ENCODE peak calls at places on chromosomes 11 and 22, in five cellular contexts. J is H9, P is neuronal stem cell, O is H1, E is mesenchymal stem cell. K is an unnamed sample.

GRCh38 chr22:37394341-37394740 is 32.9 kb downstream of the ELFN2 start:
- DNase-seq in J (no peak), P (no peak), O (no peak), E (no peak), K (no peak)

GRCh38 chr11:74139151-74139918 is 31.5 kb downstream of the C2CD3 start:
- DNase-seq in J (no peak), P (no peak), O (no peak), E (peak), K (no peak)

GRCh38 chr11:131816046-131816445 is 445.6 kb downstream of the NTM start:
- DNase-seq in J (no peak), P (no peak), O (no peak), E (no peak), K (no peak)

GRCh38 chr11:1234054-1234720 is 11.3 kb downstream of the MUC5B start:
- DNase-seq in J (peak), P (no peak), O (no peak), E (no peak), K (no peak)

GRCh38 chr11:92383430-92383829 is 158.8 kb downstream of the FAT3 start:
- DNase-seq in J (no peak), P (no peak), O (no peak), E (peak), K (peak)

GRCh38 chr22:42680648-42681047 is 31.5 kb upstream of the CYB5R3 start:
- DNase-seq in J (no peak), P (no peak), O (no peak), E (peak), K (peak)

GRCh38 chr11:98455500-98456186 is 565.1 kb upstream of the CNTN5 start:
- DNase-seq in J (peak), P (no peak), O (peak), E (no peak), K (no peak)

GRCh38 chr11:62020661-62021060 is 53.2 kb upstream of the FTH1 start:
- DNase-seq in J (no peak), P (no peak), O (no peak), E (no peak), K (no peak)

GRCh38 chr11:121535122-121535796 is 82.5 kb upstream of the SORL1-AS1 start:
- DNase-seq in J (no peak), P (no peak), O (no peak), E (no peak), K (no peak)

GRCh38 chr11:279966-280761 is 2.0 kb downstream of the NLRP6 start:
- DNase-seq in J (no peak), P (no peak), O (no peak), E (no peak), K (peak)

GRCh38 chr22:36528336-36528735 is 630 bp downstream of the EIF3D start:
- DNase-seq in J (no peak), P (no peak), O (no peak), E (peak), K (no peak)

GRCh38 chr11:12207384-12208150 is 97.2 kb downstream of the MICAL2 start:
- DNase-seq in J (no peak), P (no peak), O (no peak), E (peak), K (no peak)

GRCh38 chr22:39238561-39238960 is 6.2 kb downstream of the PDGFB start:
- DNase-seq in J (no peak), P (no peak), O (no peak), E (no peak), K (no peak)

GRCh38 chr11:11076879-11077278 is 219.0 kb upstream of the ZBED5 start:
- DNase-seq in J (no peak), P (no peak), O (no peak), E (no peak), K (no peak)

GRCh38 chr11:10327254-10327653 is 22.4 kb downstream of the ADM start:
- DNase-seq in J (no peak), P (no peak), O (no peak), E (no peak), K (no peak)

GRCh38 chr22:28029201-28029948 is 110.3 kb upstream of the PITPNB start:
- DNase-seq in J (no peak), P (no peak), O (no peak), E (peak), K (no peak)

GRCh38 chr11:114441921-114442320 is 2.7 kb downstream of the REXO2 start:
- DNase-seq in J (no peak), P (no peak), O (no peak), E (no peak), K (no peak)

GRCh38 chr11:24560324-24560723 is 63.5 kb downstream of the LUZP2 start:
- DNase-seq in J (no peak), P (no peak), O (no peak), E (no peak), K (no peak)

GRCh38 chr11:85806876-85807275 is 4.1 kb downstream of the SYTL2 start:
- DNase-seq in J (no peak), P (no peak), O (no peak), E (no peak), K (no peak)

GRCh38 chr11:121485221-121485620 is 32.5 kb upstream of the SORL1-AS1 start:
- DNase-seq in J (no peak), P (no peak), O (no peak), E (no peak), K (no peak)

GRCh38 chr11:106424111-106424510 is 346.6 kb downstream of the AASDHPPT start:
- DNase-seq in J (no peak), P (no peak), O (no peak), E (peak), K (no peak)

GRCh38 chr11:70467196-70468085 is 69.1 kb downstream of the CTTN start:
- DNase-seq in J (no peak), P (peak), O (no peak), E (peak), K (peak)

GRCh38 chr22:37167176-37167980 is 17.7 kb upstream of the IL2RB start:
- DNase-seq in J (no peak), P (no peak), O (no peak), E (no peak), K (no peak)

GRCh38 chr22:29491012-29491411 is 11.0 kb downstream of the NEFH start:
- DNase-seq in J (no peak), P (no peak), O (no peak), E (no peak), K (no peak)

GRCh38 chr22:32854351-32854804 is 52.9 kb downstream of the TIMP3 start:
- DNase-seq in J (no peak), P (no peak), O (no peak), E (peak), K (no peak)

GRCh38 chr11:9180784-9181183 is 84.4 kb downstream of the DENND5A start:
- DNase-seq in J (no peak), P (no peak), O (no peak), E (peak), K (peak)

GRCh38 chr11:107856981-107857517 is 1.5 kb downstream of the SLC35F2 start:
- DNase-seq in J (no peak), P (no peak), O (no peak), E (peak), K (no peak)

GRCh38 chr22:37417737-37418348 is 9.4 kb downstream of the ELFN2 start:
- DNase-seq in J (no peak), P (no peak), O (no peak), E (no peak), K (no peak)

GRCh38 chr22:50104149-50104548 is 14.3 kb downstream of the MOV10L1 start:
- DNase-seq in J (no peak), P (no peak), O (no peak), E (no peak), K (no peak)

DNA sequence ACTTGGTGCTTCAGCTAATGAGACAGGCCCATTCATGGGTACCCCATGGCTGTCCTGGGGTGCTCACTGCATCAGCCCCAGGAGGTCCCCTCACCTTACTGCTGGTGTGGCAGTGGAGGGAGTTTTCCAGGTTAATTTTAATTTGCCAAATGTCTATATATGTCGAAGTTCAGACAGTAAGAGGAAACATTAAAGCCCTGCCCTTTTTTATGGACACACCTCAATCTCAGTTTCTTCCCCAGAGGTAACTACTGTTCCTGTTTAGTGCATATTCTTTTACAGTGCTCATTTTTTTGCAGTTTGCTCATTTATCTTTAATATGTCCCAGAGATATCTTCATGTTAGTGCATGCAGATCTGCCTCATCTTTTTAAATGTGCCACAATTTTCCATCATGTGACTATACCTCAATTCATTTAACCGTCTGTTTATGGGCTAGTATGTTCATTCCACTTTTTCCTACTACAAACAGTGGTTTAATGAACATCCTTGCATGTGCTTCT is 11.6 kb downstream of the PANX1 start:
- DNase-seq in J (no peak), P (no peak), O (no peak), E (no peak), K (no peak)
- H2BK12ac ChIP-seq in J (no peak), P (no peak), O (no peak), E (no peak), K (no peak)

GRCh38 chr22:44590291-44590690 is 92.3 kb upstream of the RTL6 start:
- DNase-seq in J (no peak), P (no peak), O (no peak), E (no peak), K (no peak)
- H2BK12ac ChIP-seq in J (no peak), P (no peak), O (no peak), E (no peak), K (no peak)

GRCh38 chr22:21044931-21045584 is 688 bp upstream of the LRRC74B start:
- DNase-seq in J (no peak), P (no peak), O (no peak), E (peak), K (peak)

GRCh38 chr22:21042978-21043855 is 2.5 kb upstream of the LRRC74B start:
- DNase-seq in J (no peak), P (no peak), O (no peak), E (peak), K (no peak)

GRCh38 chr22:21043856-21044535 is 1.8 kb upstream of the LRRC74B start:
- DNase-seq in J (no peak), P (no peak), O (no peak), E (no peak), K (no peak)

GRCh38 chr22:21038405-21038804 is 6.0 kb upstream of the SLC7A4 start:
- DNase-seq in J (no peak), P (no peak), O (no peak), E (peak), K (no peak)

DNA sequence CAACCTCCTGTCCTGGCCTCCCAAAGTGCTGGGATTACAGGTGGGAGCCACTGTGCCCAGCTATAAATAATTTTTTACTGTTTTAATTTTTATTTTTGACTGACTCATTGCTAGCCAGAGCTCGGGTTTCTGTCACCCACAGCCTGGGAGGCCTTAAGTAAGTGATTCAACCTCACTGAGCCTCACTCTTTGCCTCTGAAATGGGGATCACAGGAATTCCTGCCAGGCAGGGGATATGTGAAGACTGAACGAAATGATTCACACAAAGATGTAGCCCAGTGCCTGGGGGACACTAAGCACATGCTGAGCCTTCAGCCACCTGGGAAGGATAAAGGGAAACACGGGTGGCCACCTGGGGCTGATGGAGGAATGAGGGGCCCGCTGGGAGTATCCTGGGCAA is 3.8 kb upstream of the LRRC74B start:
- DNase-seq in J (no peak), P (no peak), O (no peak), E (peak), K (no peak)
- H2BK12ac ChIP-seq in J (no peak), P (no peak), O (no peak), E (no peak), K (peak)

GRCh38 chr11:118778898-118779297 is 12.1 kb downstream of the DDX6 start:
- DNase-seq in J (no peak), P (no peak), O (no peak), E (no peak), K (no peak)
- H2BK12ac ChIP-seq in J (no peak), P (no peak), O (no peak), E (no peak), K (no peak)

DNA sequence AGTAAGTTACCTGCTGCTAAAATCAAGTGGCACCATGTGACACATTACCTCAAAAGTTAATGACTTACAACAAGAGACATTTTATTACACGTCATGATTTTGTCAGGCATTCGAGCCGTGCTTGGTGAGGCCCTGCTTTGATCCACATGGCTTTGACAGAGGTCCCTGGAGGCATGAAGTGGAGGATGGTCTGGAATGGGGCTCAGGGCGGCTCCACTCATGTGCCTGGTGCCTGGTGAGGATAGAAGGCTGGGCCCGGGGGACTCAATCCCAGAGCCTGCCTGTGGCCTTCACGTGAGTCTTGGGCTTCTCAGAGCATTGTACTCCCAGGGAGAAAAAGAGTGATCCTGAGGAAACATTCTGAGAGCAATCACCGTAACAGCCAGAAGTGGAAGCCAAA is 339.1 kb upstream of the B3GAT1 start:
- DNase-seq in J (no peak), P (no peak), O (no peak), E (no peak), K (no peak)
- H2BK12ac ChIP-seq in J (no peak), P (no peak), O (no peak), E (no peak), K (no peak)

GRCh38 chr11:27440090-27440489 is 32.5 kb downstream of the LGR4 start:
- DNase-seq in J (no peak), P (no peak), O (no peak), E (no peak), K (no peak)
- H2BK12ac ChIP-seq in J (no peak), P (no peak), O (no peak), E (no peak), K (no peak)

GRCh38 chr22:19337137-19337536 is 45.6 kb upstream of the CLTCL1 start:
- DNase-seq in J (no peak), P (no peak), O (no peak), E (no peak), K (no peak)

GRCh38 chr22:19344420-19344819 is 52.9 kb upstream of the CLTCL1 start:
- DNase-seq in J (no peak), P (no peak), O (no peak), E (no peak), K (no peak)

GRCh38 chr22:19343470-19343869 is 52.0 kb upstream of the CLTCL1 start:
- DNase-seq in J (no peak), P (no peak), O (no peak), E (no peak), K (no peak)

GRCh38 chr22:19336133-19337075 is 44.9 kb upstream of the CLTCL1 start:
- DNase-seq in J (no peak), P (no peak), O (no peak), E (no peak), K (no peak)

DNA sequence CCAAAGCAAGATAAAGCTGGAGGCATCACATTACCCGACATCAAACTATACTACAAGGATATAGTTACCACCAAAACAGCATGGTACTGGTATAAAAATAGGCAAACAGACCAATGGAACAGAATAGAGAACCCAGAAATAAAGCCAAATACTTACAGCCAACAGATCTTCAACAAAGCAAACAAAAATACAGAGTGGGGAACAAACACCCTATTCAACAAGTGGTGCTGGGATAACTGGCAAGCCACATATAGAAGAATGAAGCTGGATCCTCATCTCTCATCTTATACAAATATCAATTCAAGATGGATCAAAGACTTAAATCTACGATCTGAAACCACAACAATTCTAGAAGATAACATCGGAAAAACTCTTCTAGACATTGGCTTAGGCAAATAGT is 50.0 kb upstream of the CLTCL1 start:
- DNase-seq in J (no peak), P (no peak), O (no peak), E (no peak), K (no peak)
- H2BK12ac ChIP-seq in J (no peak), P (no peak), O (no peak), E (no peak), K (no peak)

GRCh38 chr11:57764527-57764926 is 2.9 kb downstream of the CTNND1 start:
- DNase-seq in J (no peak), P (no peak), O (no peak), E (peak), K (no peak)
- H2BK12ac ChIP-seq in J (no peak), P (no peak), O (no peak), E (no peak), K (no peak)

GRCh38 chr11:3037945-3038271 is 19.3 kb downstream of the CARS1 start:
- DNase-seq in J (no peak), P (no peak), O (no peak), E (no peak), K (no peak)
- H2BK12ac ChIP-seq in J (no peak), P (no peak), O (no peak), E (no peak), K (no peak)

K was measured in trophoblast cell.